ENCODE peak calls at places on chromosomes 4 and X, in five cellular contexts. A is cardiac muscle cell; J is CD4-positive, CD25-positive, alpha-beta regulatory T cell; B is GM23248; V is lower lobe of right lung. E is an unnamed sample.
A peak's percentile ranks its signal among the peaks of the same experiment; 100 is the strongest.

GRCh38 chrX:146907391-146908240 is 93.1 kb upstream of the CXorf51A start:
- DNase-seq in V (no peak), B (peak; percentile 0), A (no peak), J (no peak), E (no peak)

GRCh38 chrX:9681422-9681821 is 84.2 kb downstream of the GPR143 start:
- DNase-seq in J (no peak), V (no peak), A (no peak), B (peak; percentile 3), E (no peak)

GRCh38 chr4:55312491-55313101 is 33.4 kb upstream of the SRD5A3 start:
- DNase-seq in B (peak; percentile 79), V (no peak), A (peak; percentile 25), J (peak; percentile 3), E (no peak)

GRCh38 chr4:157143365-157143764 is 67.4 kb downstream of the GLRB start:
- DNase-seq in V (no peak), B (peak; percentile 1), J (no peak), A (no peak), E (no peak)

GRCh38 chrX:33211356-33212254 is at the start of gene DMD:
- DNase-seq in J (no peak), V (peak; percentile 37), A (peak; percentile 94), B (no peak), E (no peak)

GRCh38 chrX:39519213-39519544 is 578.6 kb downstream of the BCOR start:
- DNase-seq in A (peak; percentile 61), V (no peak), J (no peak), B (peak; percentile 30), E (peak; percentile 2)

GRCh38 chrX:122078079-122078478 is 1030.7 kb downstream of the GLUD2 start:
- DNase-seq in B (no peak), V (no peak), J (no peak), A (no peak), E (no peak)

GRCh38 chr4:14446904-14447303 is 555.4 kb upstream of the CPEB2 start:
- DNase-seq in V (no peak), J (no peak), A (no peak), B (no peak), E (no peak)

GRCh38 chr4:168587326-168588125 is 90.7 kb downstream of the PALLD start:
- DNase-seq in V (no peak), A (no peak), J (no peak), B (peak; percentile 92), E (no peak)

GRCh38 chr4:79653871-79654270 is 245.8 kb upstream of the GK2 start:
- DNase-seq in V (no peak), B (no peak), A (no peak), J (no peak), E (no peak)

GRCh38 chrX:54076903-54077302 is 32.6 kb upstream of the PHF8 start:
- DNase-seq in J (no peak), V (no peak), A (no peak), B (peak; percentile 62), E (no peak)

GRCh38 chr4:140935259-140935658 is 179.1 kb upstream of the TBC1D9 start:
- DNase-seq in V (no peak), B (peak; percentile 19), A (peak; percentile 49), J (no peak), E (peak; percentile 2)

GRCh38 chr4:149815743-149816142 is at the start of gene IQCM:
- DNase-seq in V (no peak), J (no peak), A (no peak), B (no peak), E (no peak)

GRCh38 chr4:2313366-2313765 is 51.5 kb upstream of the MXD4 start:
- DNase-seq in B (no peak), J (no peak), V (no peak), A (no peak), E (no peak)

GRCh38 chr4:55503164-55503563 is 43.5 kb downstream of the CLOCK start:
- DNase-seq in B (peak; percentile 86), V (no peak), J (no peak), A (no peak), E (no peak)

GRCh38 chr4:160772668-160773067 is 1391.1 kb downstream of the FSTL5 start:
- DNase-seq in B (no peak), V (no peak), A (no peak), J (no peak), E (no peak)

GRCh38 chr4:100424376-100424775 is 93.4 kb downstream of the EMCN start:
- DNase-seq in B (no peak), V (no peak), J (no peak), A (no peak), E (no peak)

GRCh38 chrX:14528629-14529287 is 578 bp upstream of the GLRA2 start:
- DNase-seq in B (peak; percentile 53), V (peak; percentile 32), J (no peak), A (peak; percentile 62), E (no peak)

GRCh38 chrX:9433596-9433995 is 31.3 kb upstream of the TBL1X start:
- DNase-seq in V (no peak), A (no peak), B (no peak), J (no peak), E (no peak)

GRCh38 chr4:30756553-30756952 is 36.4 kb downstream of the PCDH7 start:
- DNase-seq in A (no peak), J (no peak), B (no peak), V (no peak), E (no peak)

GRCh38 chr4:70190579-70190978 is 4.9 kb upstream of the ODAM start:
- DNase-seq in J (no peak), V (no peak), B (no peak), A (no peak), E (no peak)

GRCh38 chrX:42495139-42495538 is 282.8 kb downstream of the PPP1R2C start:
- DNase-seq in A (no peak), V (peak; percentile 41), J (no peak), B (no peak), E (no peak)

GRCh38 chr4:7910721-7911015 is 29.0 kb downstream of the AFAP1 start:
- DNase-seq in J (no peak), A (no peak), V (no peak), B (no peak), E (no peak)
- H3K4me3 ChIP-seq in J (no peak overlapping the region), A (no peak overlapping the region), V (peak overlapping the region; percentile 13), B (peak overlapping the region; percentile 60), E (no peak overlapping the region)

GRCh38 chr4:116015549-116015948 is 902.1 kb upstream of the NDST4 start:
- DNase-seq in V (no peak), B (no peak), A (no peak), J (no peak), E (no peak)

GRCh38 chr4:116020141-116020722 is 906.8 kb upstream of the NDST4 start:
- DNase-seq in J (no peak), B (no peak), V (no peak), A (no peak), E (no peak)

GRCh38 chr4:116015062-116015461 is 901.6 kb upstream of the NDST4 start:
- DNase-seq in V (no peak), B (no peak), A (no peak), J (no peak), E (no peak)

GRCh38 chr4:116016201-116016600 is 902.8 kb upstream of the NDST4 start:
- DNase-seq in J (no peak), B (peak; percentile 58), A (no peak), V (peak; percentile 44), E (no peak)

GRCh38 chr4:116018831-116019230 is 905.4 kb upstream of the NDST4 start:
- DNase-seq in B (no peak), V (no peak), A (no peak), J (no peak), E (no peak)
- H3K9me3 ChIP-seq in B (no peaks in the 10 kb centered on the region), V (peaks cover 51% of the 10 kb centered on the region), A (no peaks in the 10 kb centered on the region), J (peaks cover 25% of the 10 kb centered on the region), E (peaks cover 12% of the 10 kb centered on the region)

GRCh38 chr4:24922416-24922815 is 9.6 kb upstream of the CCDC149 start:
- DNase-seq in V (no peak), A (no peak), B (peak; percentile 60), J (no peak), E (no peak)
- H3K4me3 ChIP-seq in V (no peak overlapping the region), A (no peak overlapping the region), B (no peak overlapping the region), J (no peak overlapping the region), E (no peak overlapping the region)

GRCh38 chr4:179095585-179096228 is 1653.5 kb upstream of the AGA start:
- DNase-seq in J (no peak), V (no peak), B (peak; percentile 1), A (peak; percentile 85), E (peak; percentile 22)
- H3K9me3 ChIP-seq in J (peaks cover 2% of the 10 kb centered on the region), V (no peaks in the 10 kb centered on the region), B (no peaks in the 10 kb centered on the region), A (no peaks in the 10 kb centered on the region), E (no peaks in the 10 kb centered on the region)

GRCh38 chr4:78293841-78294301 is 236.7 kb downstream of the FRAS1 start:
- DNase-seq in A (peak; percentile 44), V (no peak), J (no peak), B (peak; percentile 89), E (no peak)
- H3K4me3 ChIP-seq in A (no peak overlapping the region), V (no peak overlapping the region), J (no peak overlapping the region), B (peak overlapping the region; percentile 29), E (no peak overlapping the region)

GRCh38 chr4:27412617-27413016 is 552.0 kb downstream of the STIM2 start:
- DNase-seq in B (no peak), J (no peak), A (no peak), V (no peak), E (no peak)

DNA sequence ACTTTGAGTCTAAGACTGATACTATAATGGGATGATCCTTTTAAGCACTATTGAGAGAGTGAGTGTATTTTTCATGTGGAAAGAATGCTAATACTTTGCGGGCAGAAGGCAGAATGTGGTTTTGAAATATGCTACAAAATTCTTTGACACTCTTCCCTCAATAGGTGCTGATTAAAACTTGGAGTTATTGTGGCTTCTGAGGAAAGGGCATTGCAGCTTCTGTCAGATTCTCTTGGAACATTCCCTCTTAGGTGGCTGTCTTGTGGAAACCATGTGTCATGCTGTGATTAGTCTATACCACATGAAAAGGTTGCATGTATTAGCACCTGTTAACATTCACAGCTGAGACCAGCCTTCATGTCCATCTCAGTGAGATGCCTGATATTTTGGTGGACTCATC is 547.0 kb downstream of the STIM2 start:
- DNase-seq in B (no peak), V (no peak), J (no peak), A (no peak), E (no peak)
- H3K9me3 ChIP-seq in B (peaks cover 4% of the 10 kb centered on the region), V (peaks cover 15% of the 10 kb centered on the region), J (no peaks in the 10 kb centered on the region), A (no peaks in the 10 kb centered on the region), E (no peaks in the 10 kb centered on the region)

DNA sequence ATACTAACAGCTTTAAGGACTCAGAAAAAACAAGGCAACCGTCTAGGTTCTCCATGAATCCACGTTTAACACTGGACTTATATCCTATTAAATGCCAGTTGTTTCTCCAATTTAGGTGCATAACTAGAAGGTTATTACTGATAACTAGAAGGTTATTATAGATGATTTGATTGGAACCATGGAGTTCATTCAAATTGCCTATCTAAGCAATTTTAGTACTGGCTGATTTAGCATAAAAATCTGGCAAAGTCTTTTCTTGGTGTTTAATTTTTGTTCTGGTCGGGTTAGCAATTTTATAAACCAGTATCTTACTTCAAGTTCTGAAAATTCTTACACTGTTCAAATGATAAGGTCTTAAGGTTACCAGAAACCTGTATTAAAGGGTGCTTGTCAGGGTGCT is 672.8 kb upstream of the GNPDA2 start:
- DNase-seq in A (no peak), J (no peak), B (no peak), V (no peak), E (no peak)
- H3K4me3 ChIP-seq in A (no peak overlapping the region), J (no peak overlapping the region), B (no peak overlapping the region), V (no peak overlapping the region), E (no peak overlapping the region)

GRCh38 chr4:19119904-19120303 is 1098.3 kb upstream of the LCORL start:
- DNase-seq in V (no peak), B (no peak), J (no peak), A (no peak), E (no peak)
- H3K9me3 ChIP-seq in V (no peaks in the 10 kb centered on the region), B (no peaks in the 10 kb centered on the region), J (peaks cover 2% of the 10 kb centered on the region), A (no peaks in the 10 kb centered on the region), E (no peaks in the 10 kb centered on the region)

E was measured in SK-N-MC.